ENCODE peak calls at places on chromosomes 5 and 9, in nine cellular contexts. Q is fibroblast of the aortic adventitia, D is heart left ventricle, Y is brain microvascular endothelial cell, Z is cardiac muscle cell, C is cardiac fibroblast, L is epithelial cell of proximal tubule, I is AG04449, F is PC-3. P is an unnamed sample.

GRCh38 chr5:132263548-132264261 is 6.2 kb downstream of the PDLIM4 start:
- DNase-seq in Y (peak), I (no peak), C (peak), L (peak), F (peak), Q (peak), Z (peak), D (peak), P (no peak)

GRCh38 chr9:98378206-98379193 is 123.1 kb upstream of the TBC1D2 start:
- DNase-seq in C (peak), Z (peak), Q (peak), Y (no peak), D (no peak), I (no peak), F (no peak), L (no peak), P (no peak)

GRCh38 chr5:112109331-112109993 is 309.6 kb downstream of the EPB41L4A start:
- DNase-seq in I (peak), F (peak), D (no peak), C (peak), L (peak), Y (peak), Z (peak), Q (peak), P (peak)

GRCh38 chr9:129617167-129617566 is 3.7 kb downstream of the C9orf50 start:
- DNase-seq in L (no peak), Y (peak), Z (no peak), D (no peak), Q (peak), C (peak), I (no peak), F (peak), P (no peak)

GRCh38 chr5:139655727-139656271 is 7.7 kb downstream of the CXXC5 start:
- DNase-seq in L (no peak), Z (no peak), Y (no peak), D (peak), F (no peak), C (peak), I (no peak), Q (no peak), P (no peak)

GRCh38 chr9:42852133-42852532 is 668.7 kb downstream of the SPATA31A6 start:
- DNase-seq in Q (peak), C (peak), D (peak), F (peak), Z (peak), L (peak), Y (no peak), I (no peak), P (no peak)

GRCh38 chr9:133759146-133759900 is 21.2 kb upstream of the SARDH start:
- DNase-seq in Q (peak), Y (no peak), Z (no peak), F (no peak), C (no peak), D (no peak), I (no peak), L (no peak), P (no peak)

GRCh38 chr9:107389617-107390071 is 99.9 kb downstream of the KLF4 start:
- DNase-seq in Q (peak), I (peak), D (no peak), C (peak), F (peak), Z (peak), Y (no peak), L (peak), P (no peak)

GRCh38 chr9:75715360-75715759 is 175.1 kb upstream of the PCSK5 start:
- DNase-seq in F (no peak), C (no peak), D (no peak), Y (peak), Z (no peak), Q (no peak), L (no peak), I (no peak), P (no peak)

GRCh38 chr5:157855404-157855994 is 3.4 kb downstream of the CLINT1 start:
- DNase-seq in D (peak), Y (peak), Q (peak), C (peak), L (no peak), I (no peak), Z (peak), F (peak), P (no peak)

GRCh38 chr9:112124156-112124555 is 50.9 kb downstream of the SUSD1 start:
- DNase-seq in Y (no peak), F (no peak), C (no peak), D (no peak), Q (no peak), Z (no peak), I (no peak), L (no peak), P (no peak)

GRCh38 chr9:135889564-135890189 is 17.7 kb downstream of the CAMSAP1 start:
- DNase-seq in Q (no peak), Z (no peak), Y (no peak), F (no peak), C (no peak), I (no peak), L (no peak), D (no peak), P (no peak)

GRCh38 chr5:34660444-34660843 is 4.3 kb downstream of the RAI14 start:
- DNase-seq in I (peak), D (no peak), Z (peak), C (peak), Y (peak), L (peak), Q (peak), F (peak), P (peak)

GRCh38 chr5:127892467-127893207 is 189.4 kb downstream of the CCDC192 start:
- DNase-seq in Q (peak), C (peak), Y (peak), F (peak), Z (peak), L (no peak), D (no peak), I (no peak), P (no peak)

GRCh38 chr9:69945671-69946141 is 97.9 kb upstream of the MAMDC2 start:
- DNase-seq in L (no peak), F (no peak), D (peak), I (no peak), C (peak), Q (peak), Y (peak), Z (peak), P (no peak)

GRCh38 chr5:151745071-151745705 is 13.2 kb downstream of the ATOX1 start:
- DNase-seq in C (peak), I (no peak), L (peak), Q (peak), D (peak), Y (peak), Z (peak), F (peak), P (peak)

GRCh38 chr5:34891981-34892380 is 23.3 kb downstream of the RAD1 start:
- DNase-seq in F (no peak), I (peak), Q (peak), C (peak), L (no peak), Y (peak), D (peak), Z (peak), P (no peak)

GRCh38 chr9:110768887-110769286 is 100.3 kb downstream of the MUSK start:
- DNase-seq in F (no peak), C (no peak), L (no peak), Y (no peak), D (no peak), I (no peak), Z (no peak), Q (no peak), P (no peak)

GRCh38 chr5:136137497-136138220 is 5.0 kb downstream of the SMAD5 start:
- DNase-seq in I (no peak), L (no peak), Y (no peak), C (no peak), Z (no peak), Q (no peak), D (no peak), F (no peak), P (no peak)

GRCh38 chr5:74990194-74990593 is 62.2 kb downstream of the GCNT4 start:
- DNase-seq in D (no peak), F (no peak), C (no peak), L (no peak), Q (no peak), I (no peak), Y (no peak), Z (no peak), P (no peak)

GRCh38 chr5:68392608-68393007 is 177.1 kb downstream of the PIK3R1 start:
- DNase-seq in Y (no peak), D (no peak), C (no peak), L (no peak), Q (no peak), F (no peak), I (no peak), Z (no peak), P (no peak)

GRCh38 chr5:67774796-67775195 is 440.8 kb upstream of the PIK3R1 start:
- DNase-seq in Q (no peak), L (no peak), F (no peak), C (no peak), Y (no peak), D (no peak), I (no peak), Z (no peak), P (no peak)

GRCh38 chr9:119047513-119047912 is 321.7 kb downstream of the BRINP1 start:
- DNase-seq in F (no peak), I (no peak), C (no peak), D (no peak), Y (no peak), Z (no peak), L (no peak), Q (no peak), P (no peak)

GRCh38 chr5:56986631-56986957 is 34.7 kb upstream of the MIER3 start:
- DNase-seq in D (no peak), L (peak), Q (no peak), Z (peak), C (no peak), Y (no peak), I (peak), F (no peak), P (no peak)

GRCh38 chr9:136133191-136133958 is 14.7 kb upstream of the TMEM250 start:
- DNase-seq in Q (no peak), Y (no peak), D (no peak), C (peak), F (no peak), I (no peak), Z (peak), L (no peak), P (no peak)

GRCh38 chr5:97065475-97065874 is 76.9 kb downstream of the LIX1 start:
- DNase-seq in Q (no peak), C (no peak), L (no peak), I (no peak), D (no peak), Y (no peak), Z (no peak), F (peak), P (no peak)

GRCh38 chr5:15286659-15287058 is 213.3 kb upstream of the FBXL7 start:
- DNase-seq in I (no peak), C (no peak), D (peak), Q (peak), Z (peak), F (no peak), L (no peak), Y (no peak), P (no peak)

GRCh38 chr5:76715734-76716455 is at the start of gene F2R:
- DNase-seq in F (peak), D (peak), I (no peak), C (peak), L (no peak), Y (peak), Z (peak), Q (peak), P (no peak)

GRCh38 chr9:70945301-70945700 is 176.1 kb downstream of the TRPM3 start:
- DNase-seq in F (no peak), D (no peak), Q (no peak), Z (no peak), C (no peak), Y (no peak), I (no peak), L (no peak), P (no peak)

GRCh38 chr5:72688926-72689325 is 127.5 kb upstream of the TNPO1 start:
- DNase-seq in Z (no peak), Q (no peak), L (no peak), D (no peak), C (no peak), I (no peak), F (no peak), Y (no peak), P (no peak)

GRCh38 chr5:72693546-72693945 is 122.9 kb upstream of the TNPO1 start:
- DNase-seq in Z (no peak), D (no peak), C (no peak), F (no peak), Y (no peak), Q (no peak), I (no peak), L (no peak), P (no peak)

GRCh38 chr5:72692273-72692672 is 124.2 kb upstream of the TNPO1 start:
- DNase-seq in C (peak), Z (peak), I (no peak), F (no peak), D (no peak), Q (peak), Y (no peak), L (no peak), P (no peak)

GRCh38 chr5:72695659-72696058 is 120.8 kb upstream of the TNPO1 start:
- DNase-seq in D (no peak), L (no peak), Y (no peak), Z (no peak), Q (no peak), F (no peak), I (no peak), C (no peak), P (no peak)

GRCh38 chr5:72693001-72693442 is 123.4 kb upstream of the TNPO1 start:
- DNase-seq in Q (peak), Y (no peak), F (no peak), D (no peak), L (no peak), Z (peak), I (no peak), C (peak), P (no peak)
- H3K4me3 ChIP-seq in Q (no peak), Y (no peak), F (no peak), D (no peak), L (no peak), Z (no peak), I (no peak), C (no peak), P (no peak)

GRCh38 chr5:42787073-42787472 is 24.6 kb downstream of the SELENOP start:
- DNase-seq in C (no peak), F (no peak), Y (no peak), L (no peak), I (no peak), Q (no peak), D (no peak), Z (no peak), P (no peak)

GRCh38 chr5:42787845-42788244 is 23.8 kb downstream of the SELENOP start:
- DNase-seq in Z (no peak), Y (no peak), Q (no peak), I (no peak), F (no peak), L (no peak), D (no peak), C (no peak), P (no peak)

GRCh38 chr5:42785756-42786155 is 25.9 kb downstream of the SELENOP start:
- DNase-seq in F (no peak), C (no peak), Z (no peak), L (no peak), I (no peak), D (no peak), Q (no peak), Y (no peak), P (no peak)

DNA sequence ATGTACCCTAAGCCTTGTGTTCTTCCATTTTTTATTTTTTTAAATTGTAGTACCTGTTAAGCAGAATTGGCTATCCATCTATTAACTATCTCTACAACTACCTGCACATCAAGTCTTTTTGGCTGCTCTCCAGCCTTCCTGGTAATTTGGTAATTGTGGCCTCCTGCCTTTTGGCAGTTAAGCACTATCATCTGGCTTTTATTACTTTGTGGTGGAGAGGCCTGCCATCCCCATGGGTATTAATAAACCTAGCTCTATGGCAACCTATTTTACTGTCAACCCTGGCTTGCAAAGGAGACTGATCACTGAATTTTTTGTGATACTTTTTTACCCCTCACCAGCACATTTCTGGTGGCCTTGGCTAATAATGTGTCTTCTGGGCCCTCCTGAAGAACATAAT is 20.5 kb downstream of the SELENOP start:
- DNase-seq in L (no peak), C (no peak), Q (peak), I (no peak), F (no peak), D (no peak), Z (no peak), Y (no peak), P (no peak)
- TF ChIP-seq CTCF in L (no peak), C (no peak), Q (no peak), I (no peak), F (no peak), D (no peak), Z (no peak), Y (no peak), P (no peak)

DNA sequence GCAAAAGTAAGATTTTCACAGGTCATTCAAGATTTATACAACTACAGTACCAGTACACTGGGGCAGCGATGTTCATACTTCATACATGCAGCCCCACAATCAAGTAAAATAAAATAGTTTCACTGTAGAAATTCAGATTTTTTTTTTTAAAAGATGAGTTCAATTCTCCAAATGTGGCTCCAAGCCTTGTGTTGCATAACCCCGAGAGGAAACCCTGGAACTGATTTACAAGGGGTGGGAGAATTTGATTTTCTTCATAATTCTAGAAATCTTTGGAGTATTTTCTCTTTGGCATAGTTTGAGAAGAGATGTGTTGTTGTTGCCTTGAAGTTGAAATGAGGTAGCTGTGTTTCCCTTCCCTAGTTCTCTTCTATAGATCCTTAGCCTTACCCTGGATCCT is 3.0 kb downstream of the RHOBTB3 start:
- DNase-seq in C (no peak), Z (no peak), L (no peak), F (no peak), Y (no peak), D (no peak), Q (peak), I (no peak), P (no peak)
- H3K4me3 ChIP-seq in C (peak), Z (peak), L (no peak), F (no peak), Y (no peak), D (peak), Q (peak), I (peak), P (peak)

DNA sequence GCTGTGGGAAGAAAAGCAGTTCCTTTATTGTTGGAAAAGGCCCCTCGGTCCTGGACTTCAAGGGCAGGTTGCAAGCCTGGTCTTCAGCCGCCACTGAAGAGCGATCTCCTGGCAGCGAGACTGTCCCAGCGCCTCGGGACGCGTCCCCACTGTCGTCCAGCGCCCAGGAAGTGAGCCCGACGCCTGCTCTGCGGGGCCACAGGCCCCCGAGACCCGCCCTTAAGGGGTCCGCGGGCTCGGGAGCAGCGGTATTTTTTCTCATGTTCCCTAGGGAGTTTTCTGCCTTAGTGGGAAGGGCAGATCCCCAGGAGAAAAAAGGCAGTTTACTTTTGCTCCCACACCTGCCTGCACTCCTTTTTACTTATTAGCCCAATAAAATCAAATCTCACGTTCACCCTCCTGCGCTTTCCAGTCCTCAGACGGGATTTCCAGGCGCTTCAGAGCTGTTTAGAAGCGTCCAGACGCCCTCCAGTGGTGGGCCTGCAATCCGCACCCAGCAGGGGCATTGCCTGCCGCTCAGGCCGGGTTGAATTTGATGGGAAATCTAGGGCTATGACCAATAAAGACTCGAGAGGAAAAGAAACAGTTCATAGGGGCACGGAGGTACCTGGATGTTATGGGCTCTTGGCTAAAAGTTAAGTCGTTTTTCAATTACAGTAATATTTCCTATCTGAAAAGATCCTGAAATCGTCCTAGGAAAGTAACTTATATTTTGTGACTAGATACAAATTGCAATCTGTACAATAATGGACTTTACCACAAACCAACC is 2.8 kb upstream of the EFNA5 start:
- DNase-seq in Q (peak), Y (peak), C (peak), I (peak), D (peak), F (peak), Z (peak), L (peak), P (peak)
- TF ChIP-seq CTCF in Q (peak), Y (peak), C (peak), I (peak), D (peak), F (peak), Z (peak), L (peak), P (peak)

GRCh38 chr9:18798106-18798505 is 234.9 kb downstream of the SAXO1 start:
- DNase-seq in L (no peak), Y (no peak), Z (no peak), F (peak), Q (no peak), D (no peak), I (no peak), C (no peak), P (peak)
- H3K4me3 ChIP-seq in L (no peak), Y (no peak), Z (no peak), F (no peak), Q (no peak), D (no peak), I (no peak), C (no peak), P (no peak)

DNA sequence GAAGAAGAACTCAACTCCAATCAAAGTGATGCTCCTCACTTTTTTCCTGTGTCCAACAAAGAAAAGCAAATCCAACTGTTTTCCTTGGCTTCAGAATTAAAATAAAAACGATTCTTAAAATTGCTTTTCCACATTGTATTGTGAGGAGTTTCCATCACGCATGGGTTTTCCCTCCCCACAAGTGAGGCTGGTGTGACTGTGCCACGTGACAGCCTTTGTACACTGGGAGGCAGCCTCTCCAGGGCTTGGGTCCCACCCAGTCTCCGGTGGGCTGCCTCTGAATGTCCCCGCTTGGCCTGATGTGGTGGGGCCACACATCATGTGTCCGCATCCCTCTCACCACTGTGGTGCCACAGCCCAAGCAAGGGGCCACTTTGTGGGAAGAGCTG is 8.9 kb downstream of the ANGPTL2 start:
- DNase-seq in L (no peak), I (no peak), C (no peak), F (no peak), Q (no peak), Z (no peak), Y (no peak), D (no peak), P (no peak)
- TF ChIP-seq CTCF in L (no peak), I (no peak), C (no peak), F (no peak), Q (no peak), Z (no peak), Y (no peak), D (no peak), P (no peak)

DNA sequence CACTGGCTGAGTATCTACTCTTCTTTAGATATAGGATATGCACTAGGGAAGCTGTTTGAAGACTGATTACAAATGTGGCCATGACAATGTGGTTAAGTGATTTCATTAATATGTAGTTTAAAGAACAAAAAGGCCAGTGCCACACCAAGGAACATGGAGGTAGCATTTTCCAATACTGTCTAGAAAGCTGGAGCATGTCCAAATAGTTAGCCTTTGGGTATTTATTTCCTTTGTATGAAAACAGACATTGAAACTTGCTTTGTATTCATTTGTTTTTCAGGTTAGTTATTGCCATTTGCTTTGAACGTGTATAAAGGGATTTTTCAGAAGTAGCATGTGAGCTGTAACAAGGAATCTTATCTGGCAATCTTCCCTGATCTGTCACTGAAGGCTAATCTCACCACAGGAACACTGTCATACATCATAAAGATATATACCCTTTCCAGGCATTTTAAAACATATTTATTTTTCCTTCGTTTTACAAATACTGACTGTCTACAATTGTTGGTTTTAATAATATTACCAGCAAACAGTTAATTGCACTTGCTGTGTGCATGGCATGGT is 93.4 kb downstream of the PLPPR1 start:
- DNase-seq in L (no peak), Z (no peak), I (no peak), C (no peak), Q (no peak), F (no peak), Y (no peak), D (no peak), P (no peak)
- H3K4me3 ChIP-seq in L (no peak), Z (no peak), I (no peak), C (no peak), Q (no peak), F (no peak), Y (no peak), D (no peak), P (no peak)

P was measured in retinal pigment epithelial cell.